ENCODE peak calls at places on chromosomes 1 and 21, in ten cellular contexts. D, K, P, S, O, C, Z, L, W and N are unnamed samples.

GRCh38 chr1:66564250-66564649 is 30.3 kb downstream of the SGIP1 start:
- DNase-seq in D (peak; percentile 99), K (no peak), P (no peak), S (no peak), O (no peak), C (no peak), Z (no peak), L (no peak), W (no peak), N (no peak)

GRCh38 chr1:43225168-43225567 is 44.6 kb upstream of the TMEM125 start:
- DNase-seq in D (peak; percentile 29), K (no peak), P (no peak), S (no peak), O (no peak), C (no peak), Z (no peak), L (peak; percentile 47), W (no peak), N (no peak)

GRCh38 chr21:43355196-43355924 is 71.6 kb downstream of the SIK1 start:
- DNase-seq in D (no peak), K (no peak), P (no peak), S (no peak), O (no peak), C (no peak), Z (no peak), L (no peak), W (no peak), N (no peak)

GRCh38 chr1:180528868-180529470 is 26.6 kb upstream of the ACBD6 start:
- DNase-seq in D (no peak), K (no peak), P (no peak), S (no peak), O (no peak), C (no peak), Z (no peak), L (no peak), W (no peak), N (no peak)

GRCh38 chr1:16926491-16927195 is 4.9 kb downstream of the CROCC start:
- DNase-seq in D (no peak), K (no peak), P (no peak), S (no peak), O (no peak), C (no peak), Z (no peak), L (no peak), W (no peak), N (peak; percentile 67)

GRCh38 chr1:224357626-224358124 is 996 bp downstream of the CNIH4 start:
- DNase-seq in D (peak; percentile 79), K (no peak), P (no peak), S (no peak), O (no peak), C (no peak), Z (no peak), L (no peak), W (no peak), N (no peak)

GRCh38 chr1:159196543-159196942 is 8.1 kb upstream of the ACKR1 start:
- DNase-seq in D (no peak), K (no peak), P (no peak), S (no peak), O (no peak), C (no peak), Z (no peak), L (peak; percentile 18), W (no peak), N (no peak)

GRCh38 chr1:99936071-99936470 is 33.7 kb upstream of the SLC35A3 start:
- DNase-seq in D (no peak), K (no peak), P (no peak), S (no peak), O (no peak), C (no peak), Z (no peak), L (no peak), W (no peak), N (no peak)

GRCh38 chr1:115112496-115113375 is 23.4 kb upstream of the TSPAN2 start:
- DNase-seq in D (peak; percentile 25), K (no peak), P (no peak), S (peak; percentile 38), O (peak; percentile 38), C (no peak), Z (peak; percentile 46), L (peak; percentile 59), W (no peak), N (peak; percentile 72)
- TF ChIP-seq CTCF in D (peak; percentile 94), K (peak; percentile 74), P (peak; percentile 96), S (peak; percentile 79), O (peak; percentile 87), C (peak; percentile 95), Z (peak; percentile 94), L (peak; percentile 96), W (peak; percentile 95), N (peak; percentile 99)

DNA sequence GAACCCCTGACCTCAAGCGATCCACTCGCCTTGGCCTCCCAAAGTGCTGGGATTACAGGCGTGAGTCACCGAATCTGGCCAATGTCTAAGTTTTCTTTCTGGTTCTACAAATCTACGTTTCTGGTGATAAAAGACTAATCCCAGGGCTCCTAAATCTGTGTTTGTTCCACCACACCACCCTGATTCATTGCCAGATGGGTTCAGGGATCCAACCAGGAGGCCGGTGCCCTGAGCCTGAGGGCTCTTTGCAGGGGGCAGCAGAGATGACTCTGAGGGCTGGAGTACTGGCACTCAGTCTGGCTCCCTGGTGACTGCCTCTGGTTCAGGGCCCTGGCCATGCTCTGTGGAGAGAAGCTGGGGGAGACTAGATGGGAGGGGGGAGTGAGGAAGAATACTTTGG is 10.5 kb upstream of the OPRD1 start:
- DNase-seq in D (no peak), K (no peak), P (no peak), S (no peak), O (no peak), C (no peak), Z (no peak), L (no peak), W (no peak), N (no peak)
- TF ChIP-seq CTCF in D (no peak), K (no peak), P (no peak), S (no peak), O (no peak), C (no peak), Z (no peak), L (no peak), W (no peak), N (no peak)

GRCh38 chr1:98556521-98557158 is 104.9 kb upstream of the SNX7 start:
- DNase-seq in D (peak; percentile 45), K (no peak), P (no peak), S (peak; percentile 11), O (no peak), C (no peak), Z (peak; percentile 12), L (peak; percentile 16), W (no peak), N (no peak)
- TF ChIP-seq CTCF in D (peak; percentile 55), K (no peak), P (peak; percentile 51), S (no peak), O (peak; percentile 27), C (peak; percentile 28), Z (peak; percentile 14), L (peak; percentile 19), W (peak; percentile 15), N (peak; percentile 77)

GRCh38 chr1:239388578-239388977 is 2.2 kb downstream of the CHRM3 start:
- DNase-seq in D (no peak), K (no peak), P (no peak), S (no peak), O (no peak), C (no peak), Z (no peak), L (no peak), W (no peak), N (no peak)

GRCh38 chr1:239389703-239390102 is 3.3 kb downstream of the CHRM3 start:
- DNase-seq in D (no peak), K (no peak), P (no peak), S (no peak), O (no peak), C (no peak), Z (no peak), L (no peak), W (no peak), N (no peak)

GRCh38 chr1:239387304-239388231 is 1.2 kb downstream of the CHRM3 start:
- DNase-seq in D (no peak), K (no peak), P (no peak), S (peak; percentile 16), O (peak; percentile 18), C (no peak), Z (no peak), L (no peak), W (no peak), N (peak; percentile 45)

GRCh38 chr1:239383714-239384113 is 2.7 kb upstream of the CHRM3 start:
- DNase-seq in D (no peak), K (no peak), P (no peak), S (no peak), O (no peak), C (no peak), Z (no peak), L (no peak), W (no peak), N (no peak)

GRCh38 chr1:239386453-239387303 is at the start of gene CHRM3:
- DNase-seq in D (no peak), K (peak; percentile 90), P (no peak), S (no peak), O (peak; percentile 87), C (no peak), Z (no peak), L (no peak), W (peak; percentile 32), N (peak; percentile 72)
- TF ChIP-seq CTCF in D (no peak), K (peak; percentile 15), P (no peak), S (no peak), O (peak; percentile 46), C (no peak), Z (no peak), L (no peak), W (no peak), N (no peak)

DNA sequence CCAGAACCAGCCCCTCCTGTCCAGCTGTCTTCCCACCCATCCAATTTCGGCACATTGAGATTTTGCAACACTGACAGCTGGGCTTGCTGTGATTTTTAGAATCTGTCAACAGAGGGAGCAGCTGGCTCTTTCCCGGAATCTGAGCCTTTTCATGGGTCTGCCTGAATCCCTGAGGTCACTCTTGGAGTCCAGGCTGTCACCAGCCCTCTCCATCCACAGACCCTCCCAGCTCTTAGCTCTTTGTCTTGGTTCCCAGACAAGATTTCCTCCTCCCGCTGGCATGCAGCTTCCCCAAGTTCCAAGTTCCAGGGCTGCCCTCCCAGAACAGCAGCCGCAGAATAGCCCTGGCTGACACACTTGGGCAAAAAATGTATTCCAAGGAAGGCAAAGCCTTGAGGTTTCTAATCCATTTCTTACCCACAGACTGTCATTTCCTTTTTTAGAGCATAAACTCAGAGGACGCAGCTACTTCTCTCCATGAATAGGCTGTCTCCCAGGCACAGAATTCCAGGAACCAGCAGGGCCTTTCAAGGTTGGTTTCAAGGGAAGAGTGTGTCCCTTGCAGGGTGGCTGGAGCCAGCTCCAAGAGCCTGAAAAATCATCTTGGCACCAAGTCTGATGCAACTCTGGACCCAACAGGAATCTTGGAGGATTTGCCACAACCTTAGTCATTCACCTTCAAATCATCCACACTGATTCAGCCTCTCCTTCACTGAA is 7.1 kb upstream of the TMEM61 start:
- DNase-seq in D (peak; percentile 66), K (no peak), P (peak; percentile 46), S (peak; percentile 16), O (no peak), C (no peak), Z (peak; percentile 10), L (no peak), W (no peak), N (peak; percentile 60)
- TF ChIP-seq CTCF in D (peak; percentile 65), K (no peak), P (peak; percentile 48), S (no peak), O (no peak), C (no peak), Z (peak; percentile 3), L (peak; percentile 14), W (no peak), N (no peak)